ENCODE peak calls at places on chromosome 13, in seven cellular contexts. K, Z, E, D, V, Y and N are unnamed samples.

GRCh38 chr13:111267784-111268183 is 52.7 kb upstream of the TEX29 start:
- DNase-seq in K (no peak), Z (no peak), E (no peak), D (no peak), V (no peak), Y (no peak), N (no peak)

GRCh38 chr13:112670864-112671263 is 19.0 kb upstream of the ATP11A start:
- DNase-seq in K (no peak), Z (no peak), E (no peak), D (no peak), V (no peak), Y (no peak), N (no peak)

GRCh38 chr13:107067381-107067780 is 499.4 kb upstream of the ARGLU1 start:
- DNase-seq in K (no peak), Z (no peak), E (no peak), D (no peak), V (no peak), Y (no peak), N (no peak)

GRCh38 chr13:30340367-30341184 is 33.2 kb upstream of the KATNAL1 start:
- DNase-seq in K (peak; percentile 61), Z (peak; percentile 81), E (peak; percentile 83), D (no peak), V (peak; percentile 85), Y (peak; percentile 44), N (no peak)

GRCh38 chr13:32587774-32588165 is 1.5 kb downstream of the PDS5B start:
- DNase-seq in K (no peak), Z (no peak), E (no peak), D (no peak), V (no peak), Y (no peak), N (no peak)

GRCh38 chr13:31699650-31700049 is 39.7 kb upstream of the RXFP2 start:
- DNase-seq in K (no peak), Z (peak; percentile 28), E (no peak), D (peak; percentile 5), V (peak; percentile 43), Y (no peak), N (no peak)

GRCh38 chr13:102983496-102983895 is 82.7 kb downstream of the SLC10A2 start:
- DNase-seq in K (no peak), Z (no peak), E (no peak), D (no peak), V (no peak), Y (no peak), N (no peak)

GRCh38 chr13:69856331-69856730 is 251.3 kb upstream of the ATXN8OS start:
- DNase-seq in K (no peak), Z (no peak), E (no peak), D (peak; percentile 6), V (no peak), Y (no peak), N (no peak)

GRCh38 chr13:73913043-73913740 is 221.0 kb downstream of the KLF12 start:
- DNase-seq in K (no peak), Z (peak; percentile 56), E (no peak), D (no peak), V (peak; percentile 54), Y (no peak), N (no peak)

GRCh38 chr13:76622336-76623045 is 263.7 kb downstream of the KCTD12 start:
- DNase-seq in K (no peak), Z (peak; percentile 8), E (peak; percentile 27), D (no peak), V (peak; percentile 25), Y (no peak), N (no peak)

GRCh38 chr13:96781141-96781540 is 213.1 kb downstream of the OXGR1 start:
- DNase-seq in K (peak; percentile 31), Z (no peak), E (no peak), D (no peak), V (no peak), Y (no peak), N (no peak)

GRCh38 chr13:49097374-49097773 is 121.7 kb downstream of the FNDC3A start:
- DNase-seq in K (no peak), Z (peak; percentile 93), E (no peak), D (no peak), V (peak; percentile 88), Y (peak; percentile 34), N (peak; percentile 33)

GRCh38 chr13:108957369-108958012 is 328.1 kb downstream of the MYO16 start:
- DNase-seq in K (no peak), Z (peak; percentile 74), E (no peak), D (peak; percentile 75), V (peak; percentile 70), Y (peak; percentile 89), N (no peak)

GRCh38 chr13:32432856-32433255 is 4.9 kb upstream of the N4BP2L1 start:
- DNase-seq in K (no peak), Z (no peak), E (no peak), D (no peak), V (no peak), Y (no peak), N (no peak)

GRCh38 chr13:91079190-91079589 is 268.3 kb upstream of the MIR17HG start:
- DNase-seq in K (no peak), Z (no peak), E (no peak), D (no peak), V (no peak), Y (no peak), N (peak; percentile 44)

GRCh38 chr13:51763486-51763885 is 40.5 kb downstream of the DHRS12 start:
- DNase-seq in K (no peak), Z (no peak), E (no peak), D (no peak), V (no peak), Y (no peak), N (no peak)

GRCh38 chr13:36154567-36155231 is 23.5 kb upstream of the DCLK1 start:
- DNase-seq in K (peak; percentile 27), Z (peak; percentile 9), E (peak; percentile 14), D (no peak), V (no peak), Y (no peak), N (no peak)

GRCh38 chr13:113774177-113775107 is 15.4 kb downstream of the TMEM255B start:
- DNase-seq in K (no peak), Z (peak; percentile 59), E (no peak), D (no peak), V (peak; percentile 46), Y (peak; percentile 43), N (no peak)

GRCh38 chr13:30872685-30873443 is 33.2 kb upstream of the MEDAG start:
- DNase-seq in K (peak; percentile 37), Z (peak; percentile 93), E (peak; percentile 59), D (peak; percentile 85), V (peak; percentile 91), Y (peak; percentile 30), N (no peak)

GRCh38 chr13:93534181-93534700 is 307.6 kb downstream of the GPC6 start:
- DNase-seq in K (no peak), Z (peak; percentile 32), E (no peak), D (no peak), V (peak; percentile 21), Y (no peak), N (no peak)

GRCh38 chr13:60032836-60033235 is 130.9 kb downstream of the DIAPH3 start:
- DNase-seq in K (no peak), Z (no peak), E (no peak), D (no peak), V (no peak), Y (no peak), N (no peak)

GRCh38 chr13:112835796-112836195 is 133.2 kb upstream of the MCF2L start:
- DNase-seq in K (no peak), Z (no peak), E (no peak), D (no peak), V (no peak), Y (no peak), N (no peak)

DNA sequence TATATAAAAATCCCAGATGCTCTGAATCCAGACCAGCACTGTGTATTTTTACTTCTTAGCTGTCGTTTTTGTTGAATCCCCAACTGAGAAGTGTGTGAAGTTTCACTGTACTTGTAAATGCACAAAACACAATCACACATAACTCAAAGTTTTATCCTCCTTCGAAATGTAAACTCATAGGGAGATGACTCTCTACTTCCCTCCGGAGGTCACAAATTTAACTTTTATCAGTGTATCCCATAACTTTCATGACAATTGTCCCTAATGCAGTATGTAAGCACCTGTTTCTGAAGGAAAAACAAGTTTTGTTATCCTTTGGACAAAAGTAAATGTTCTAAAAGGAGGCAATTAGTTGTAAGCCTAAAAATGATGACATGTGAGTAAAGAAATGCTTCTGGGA is 665.0 kb upstream of the SLITRK6 start:
- DNase-seq in K (no peak), Z (no peak), E (no peak), D (no peak), V (no peak), Y (peak; percentile 21), N (no peak)
- TF ChIP-seq CTCF in K (peak; percentile 22), Z (no peak), E (no peak), D (peak; percentile 41), V (no peak), Y (peak; percentile 51), N (no peak)

DNA sequence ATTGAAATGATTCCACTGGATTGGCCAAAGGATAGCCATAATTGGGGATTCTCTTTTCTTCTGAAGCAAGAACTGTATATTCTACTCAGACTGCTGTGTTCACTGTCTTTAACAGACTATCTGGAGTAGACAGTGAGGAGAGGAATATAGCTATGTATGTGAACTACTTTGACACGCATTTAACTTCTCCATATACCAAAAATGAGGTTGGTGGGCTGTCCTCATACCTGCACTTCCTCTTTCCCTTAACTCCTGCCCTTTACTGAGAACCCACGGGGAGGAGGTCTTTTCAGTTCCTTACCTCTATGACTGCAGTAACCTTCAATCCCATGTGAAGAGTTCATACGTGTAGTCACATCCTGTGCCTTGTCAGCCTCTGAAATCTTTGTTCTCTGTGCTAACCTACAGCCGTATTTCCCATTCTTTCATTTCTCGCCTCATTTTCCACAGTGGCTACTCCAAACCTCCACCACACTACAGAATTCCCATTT is 305.8 kb downstream of the MTUS2 start:
- DNase-seq in K (no peak), Z (no peak), E (no peak), D (no peak), V (no peak), Y (no peak), N (no peak)
- H3K4me3 ChIP-seq in K (no peak overlapping the region), Z (no peak overlapping the region), E (no peak overlapping the region), D (no peak overlapping the region), V (no peak overlapping the region), Y (no peak overlapping the region), N (no peak overlapping the region)

GRCh38 chr13:98541701-98542203 is 35.2 kb downstream of the STK24 start:
- DNase-seq in K (no peak), Z (no peak), E (no peak), D (no peak), V (no peak), Y (no peak), N (no peak)
- TF ChIP-seq CTCF in K (no peak), Z (peak; percentile 10), E (no peak), D (peak; percentile 2), V (no peak), Y (no peak), N (no peak)

GRCh38 chr13:34156841-34157365 is 339.0 kb downstream of the RFC3 start:
- DNase-seq in K (peak; percentile 18), Z (peak; percentile 92), E (peak; percentile 12), D (peak; percentile 86), V (peak; percentile 94), Y (peak; percentile 65), N (no peak)

GRCh38 chr13:34152996-34153395 is 335.0 kb downstream of the RFC3 start:
- DNase-seq in K (no peak), Z (no peak), E (no peak), D (no peak), V (no peak), Y (no peak), N (no peak)

GRCh38 chr13:34152409-34152808 is 334.5 kb downstream of the RFC3 start:
- DNase-seq in K (no peak), Z (no peak), E (no peak), D (no peak), V (no peak), Y (no peak), N (no peak)

GRCh38 chr13:34153428-34154180 is 335.7 kb downstream of the RFC3 start:
- DNase-seq in K (no peak), Z (peak; percentile 38), E (no peak), D (no peak), V (peak; percentile 44), Y (no peak), N (no peak)

GRCh38 chr13:34155931-34156607 is 338.1 kb downstream of the RFC3 start:
- DNase-seq in K (no peak), Z (peak; percentile 23), E (no peak), D (no peak), V (peak; percentile 48), Y (peak; percentile 12), N (no peak)
- H3K4me3 ChIP-seq in K (no peak overlapping the region), Z (no peak overlapping the region), E (no peak overlapping the region), D (no peak overlapping the region), V (no peak overlapping the region), Y (no peak overlapping the region), N (no peak overlapping the region)